ENCODE peak calls at places on chromosomes 2 and 18, in four cellular contexts. J, H, T and Y are unnamed samples.
A peak's percentile ranks its signal among the peaks of the same experiment; 100 is the strongest.

GRCh38 chr2:19556648-19557047 is 198.2 kb upstream of the OSR1 start:
- DNase-seq in J (no peak), T (no peak), H (no peak), Y (no peak)

GRCh38 chr2:84768840-84769239 is 112.0 kb downstream of the TRABD2A start:
- DNase-seq in H (no peak), T (no peak), J (no peak), Y (no peak)

GRCh38 chr2:38690499-38691420 is 24.8 kb downstream of the GALM start:
- DNase-seq in J (peak; percentile 72), H (peak; percentile 88), T (no peak), Y (peak; percentile 97)

GRCh38 chr2:160061533-160062282 is 707 bp downstream of the PLA2R1 start:
- DNase-seq in H (no peak), T (no peak), J (no peak), Y (no peak)

GRCh38 chr18:36511791-36512352 is 214.4 kb downstream of the FHOD3 start:
- DNase-seq in J (no peak), T (no peak), H (no peak), Y (no peak)

GRCh38 chr2:146992057-146992456 is 852.8 kb upstream of the ACVR2A start:
- DNase-seq in T (no peak), H (no peak), J (no peak), Y (peak; percentile 12)

GRCh38 chr2:145842002-145842401 is 1322.1 kb upstream of the ZEB2 start:
- DNase-seq in H (no peak), J (no peak), T (no peak), Y (no peak)

GRCh38 chr18:3603460-3604259 is 153.7 kb downstream of the TGIF1 start:
- DNase-seq in J (peak; percentile 41), H (peak; percentile 94), T (no peak), Y (peak; percentile 99)

GRCh38 chr18:70673834-70674233 is 385.0 kb downstream of the SOCS6 start:
- DNase-seq in T (no peak), J (no peak), H (no peak), Y (no peak)

GRCh38 chr18:61975526-61976326 is 82.9 kb upstream of the RNF152 start:
- DNase-seq in H (no peak), J (no peak), T (no peak), Y (no peak)

GRCh38 chr2:180905002-180905401 is 75.4 kb upstream of the UBE2E3 start:
- DNase-seq in T (no peak), J (no peak), H (no peak), Y (peak; percentile 19)

GRCh38 chr2:208315081-208315788 is 49.2 kb downstream of the PIKFYVE start:
- DNase-seq in H (peak; percentile 6), T (peak; percentile 73), J (no peak), Y (peak; percentile 42)

GRCh38 chr18:13321923-13322322 is 103.4 kb downstream of the LDLRAD4 start:
- DNase-seq in J (no peak), T (no peak), H (no peak), Y (no peak)

GRCh38 chr2:210561482-210561881 is 5.1 kb downstream of the CPS1 start:
- DNase-seq in H (no peak), T (no peak), J (no peak), Y (no peak)

GRCh38 chr2:29463181-29463900 is 348.1 kb downstream of the CLIP4 start:
- DNase-seq in J (no peak), H (no peak), T (no peak), Y (peak; percentile 88)

GRCh38 chr2:8684421-8684884 is 2.6 kb downstream of the ID2 start:
- DNase-seq in J (no peak), T (peak; percentile 40), H (peak; percentile 51), Y (peak; percentile 47)

GRCh38 chr2:217797661-217798069 is 205.1 kb downstream of the TNS1 start:
- DNase-seq in H (no peak), T (no peak), J (peak; percentile 32), Y (peak; percentile 30)

GRCh38 chr2:44528595-44528994 is 166.8 kb downstream of the CAMKMT start:
- DNase-seq in H (no peak), J (no peak), T (no peak), Y (peak; percentile 81)

GRCh38 chr2:225889452-225889851 is 489.9 kb downstream of the NYAP2 start:
- DNase-seq in J (no peak), T (no peak), H (peak; percentile 74), Y (peak; percentile 94)

GRCh38 chr2:225891013-225891412 is 491.5 kb downstream of the NYAP2 start:
- DNase-seq in H (no peak), J (no peak), T (no peak), Y (no peak)

GRCh38 chr2:225895126-225895525 is 495.6 kb downstream of the NYAP2 start:
- DNase-seq in T (no peak), J (no peak), H (peak; percentile 17), Y (peak; percentile 28)

GRCh38 chr2:225893151-225893550 is 493.6 kb downstream of the NYAP2 start:
- DNase-seq in H (no peak), J (no peak), T (no peak), Y (no peak)

DNA sequence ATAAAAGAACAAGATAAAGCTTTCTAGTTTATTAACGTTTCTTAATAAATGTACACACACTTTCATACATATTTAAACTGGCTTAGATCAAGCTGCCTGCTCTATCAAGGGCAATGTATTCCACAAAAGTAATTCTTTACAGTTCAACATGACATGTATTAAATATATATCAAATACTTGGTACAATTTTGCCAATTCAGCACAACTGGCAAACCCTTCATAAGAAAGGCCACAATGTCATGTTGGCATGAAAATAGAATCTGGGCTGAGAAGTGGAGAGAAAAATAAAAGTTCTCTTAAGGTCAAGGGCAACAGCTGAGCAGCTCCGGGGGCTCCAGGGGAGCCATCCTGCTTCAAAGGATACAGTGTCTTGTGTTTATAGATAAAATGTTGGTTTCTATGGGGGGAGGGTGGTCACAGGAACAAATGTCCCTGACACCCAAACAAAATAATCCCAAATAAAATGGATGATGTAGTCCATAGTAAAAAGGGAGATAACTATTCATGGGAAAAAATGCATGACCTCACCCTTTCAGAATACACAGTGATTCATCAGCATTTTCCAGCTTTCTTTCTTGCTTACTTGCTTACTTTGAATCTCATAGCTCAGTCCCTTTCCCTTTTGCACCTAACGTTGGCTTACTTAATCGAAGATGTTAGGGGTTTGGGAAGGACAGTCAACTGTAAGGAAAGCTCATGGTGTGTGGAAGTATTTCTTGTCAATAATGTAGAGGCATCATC is 494.9 kb downstream of the NYAP2 start:
- DNase-seq in H (peak; percentile 62), J (no peak), T (no peak), Y (peak; percentile 78)
- TF ChIP-seq ELK1 in H (no peak), J (no peak), T (no peak), Y (no peak)

DNA sequence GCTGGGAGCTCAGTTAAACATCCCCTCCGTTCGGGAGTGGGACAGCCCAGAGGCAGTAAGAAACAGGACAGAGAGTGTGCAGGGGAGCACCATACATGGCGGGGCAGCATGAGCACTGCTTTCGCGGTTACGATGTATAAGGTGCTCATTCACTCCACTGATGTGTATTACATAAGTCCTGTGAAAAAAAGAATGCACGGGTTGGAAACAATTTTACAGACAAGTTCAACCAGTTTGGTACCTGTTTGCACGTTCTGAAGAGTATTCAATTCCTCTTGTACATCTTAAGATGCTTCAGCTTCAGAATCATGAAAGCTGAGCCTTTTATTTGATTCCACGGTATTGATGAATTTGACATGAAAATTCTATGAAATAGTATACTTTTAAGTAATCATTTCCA is 97.8 kb upstream of the NETO1 start:
- DNase-seq in J (no peak), H (no peak), T (no peak), Y (no peak)
- TF ChIP-seq RAD21 in J (no peak), H (no peak), T (no peak), Y (no peak)

GRCh38 chr18:24209558-24209957 is 70.7 kb downstream of the CABYR start:
- DNase-seq in H (no peak), T (no peak), J (no peak), Y (peak; percentile 42)
- TF ChIP-seq ELK1 in H (no peak), T (no peak), J (no peak), Y (no peak)

DNA sequence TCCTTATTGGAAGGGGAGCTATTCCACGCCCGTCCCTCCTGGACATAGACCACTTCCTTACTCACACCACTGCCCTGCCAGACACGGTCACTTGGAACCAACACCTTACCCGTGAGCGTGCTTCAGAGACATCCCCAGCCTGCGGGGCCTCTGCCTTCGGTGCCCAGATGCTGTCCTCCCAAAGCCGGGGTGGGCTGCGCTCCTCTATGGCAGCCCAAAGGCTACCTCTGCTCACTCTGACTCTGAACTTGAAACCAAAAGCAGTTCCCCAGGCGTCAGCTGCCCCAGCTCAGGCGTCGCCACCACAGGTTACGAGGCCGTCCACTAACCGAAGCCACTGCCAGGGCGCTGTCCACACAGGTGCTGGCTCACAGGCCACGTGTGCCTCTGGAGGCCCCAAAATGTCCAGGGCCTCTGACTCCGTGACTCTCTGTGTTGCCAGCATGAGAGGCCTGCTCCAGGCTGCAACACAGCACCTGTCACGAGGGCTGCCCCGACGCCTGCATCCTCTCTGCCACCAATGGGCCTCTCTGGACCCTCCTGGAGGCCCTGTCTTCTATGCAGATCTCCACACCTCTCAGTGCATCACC is 23.8 kb downstream of the HDAC4 start:
- DNase-seq in H (no peak), J (no peak), T (no peak), Y (no peak)
- TF ChIP-seq RAD21 in H (no peak), J (no peak), T (no peak), Y (no peak)